ENCODE peak calls at places on chromosomes 12 and 14, in six cellular contexts. Y, F, K, C, O and Q are unnamed samples.

GRCh38 chr12:119302334-119303132 is 32.0 kb upstream of the CCDC60 start:
- DNase-seq in C (no peak), F (no peak), K (no peak), Y (no peak), O (no peak), Q (no peak)

GRCh38 chr14:50109342-50109741 is 7.0 kb downstream of the VCPKMT start:
- DNase-seq in Y (peak; percentile 59), K (no peak), C (peak; percentile 61), O (no peak), F (no peak), Q (peak; percentile 39)

GRCh38 chr12:89316705-89317139 is 35.6 kb downstream of the DUSP6 start:
- DNase-seq in K (no peak), O (no peak), Y (no peak), F (no peak), C (no peak), Q (no peak)

GRCh38 chr14:31568671-31569070 is 7.5 kb downstream of the NUBPL start:
- DNase-seq in K (no peak), C (peak; percentile 69), O (no peak), Y (peak; percentile 66), F (no peak), Q (no peak)

GRCh38 chr14:86013663-86014062 is 483.7 kb downstream of the FLRT2 start:
- DNase-seq in O (no peak), K (no peak), Y (peak; percentile 25), F (no peak), C (no peak), Q (no peak)

GRCh38 chr12:10031318-10031717 is 836 bp downstream of the CLEC9A start:
- DNase-seq in F (no peak), Y (peak; percentile 81), C (peak; percentile 75), O (no peak), K (no peak), Q (peak; percentile 66)

GRCh38 chr12:14567311-14568195 is at the start of gene PLBD1:
- DNase-seq in K (peak; percentile 78), O (peak; percentile 85), F (peak; percentile 33), Y (peak; percentile 55), C (peak; percentile 50), Q (peak; percentile 75)

GRCh38 chr14:60724080-60724618 is at the start of gene SIX4:
- DNase-seq in C (peak; percentile 93), Y (peak; percentile 87), F (peak; percentile 81), O (peak; percentile 94), K (peak; percentile 62), Q (peak; percentile 80)

GRCh38 chr12:99146730-99147129 is 500.8 kb upstream of the GARIN6 start:
- DNase-seq in K (no peak), Y (no peak), O (no peak), C (no peak), F (no peak), Q (no peak)
- H3K27ac ChIP-seq in K (no peak overlapping the region), Y (no peak overlapping the region), O (no peak overlapping the region), C (no peak overlapping the region), F (no peak overlapping the region), Q (no peak overlapping the region)

GRCh38 chr12:106204312-106204711 is 43.5 kb downstream of the CKAP4 start:
- DNase-seq in K (no peak), C (peak; percentile 12), F (peak; percentile 4), O (no peak), Y (no peak), Q (no peak)

DNA sequence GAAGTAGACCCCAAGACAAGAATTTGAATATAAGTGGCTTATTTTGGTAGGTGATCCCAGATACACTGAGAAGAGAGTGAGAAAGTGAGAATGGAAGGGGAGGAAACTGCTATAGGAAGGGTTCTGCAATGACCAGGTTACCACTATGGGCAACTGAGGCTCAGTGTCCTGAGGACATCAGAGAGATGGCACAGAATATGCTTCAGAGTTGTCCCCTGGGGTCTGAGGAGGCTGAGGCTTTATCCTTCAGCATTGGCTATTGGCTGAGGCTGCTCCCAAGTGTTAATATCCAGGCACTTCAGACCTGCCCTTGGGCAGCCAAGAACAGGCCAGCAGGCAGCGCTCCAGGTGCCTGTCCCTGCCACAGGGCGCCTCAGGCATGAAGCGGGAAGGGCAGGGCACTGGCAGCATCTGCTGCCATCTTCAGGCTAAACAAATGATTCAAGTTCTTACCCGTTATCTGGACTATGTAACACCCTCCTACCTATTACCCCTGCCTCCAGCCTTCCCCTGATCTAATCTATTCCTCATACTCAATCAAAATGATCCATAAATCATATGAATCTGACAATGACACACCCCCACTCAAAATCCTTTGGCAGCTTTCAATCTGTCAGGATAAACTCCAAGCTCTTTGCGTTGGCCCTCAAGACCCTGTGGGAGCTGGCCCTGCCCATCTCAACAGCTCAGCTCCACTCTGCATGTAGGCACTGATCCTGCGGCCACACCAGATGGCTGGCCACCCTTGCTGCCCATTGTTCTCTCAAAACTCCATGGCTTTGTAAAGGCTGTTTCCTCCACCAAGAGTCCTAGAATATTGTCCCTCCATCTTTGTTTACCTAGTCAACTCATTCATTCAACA is 42.4 kb downstream of the CKAP4 start:
- DNase-seq in K (peak; percentile 28), O (peak; percentile 58), Y (no peak), F (peak; percentile 30), C (peak; percentile 16), Q (no peak)
- H3K27ac ChIP-seq in K (no peak overlapping the region), O (no peak overlapping the region), Y (no peak overlapping the region), F (no peak overlapping the region), C (no peak overlapping the region), Q (no peak overlapping the region)

DNA sequence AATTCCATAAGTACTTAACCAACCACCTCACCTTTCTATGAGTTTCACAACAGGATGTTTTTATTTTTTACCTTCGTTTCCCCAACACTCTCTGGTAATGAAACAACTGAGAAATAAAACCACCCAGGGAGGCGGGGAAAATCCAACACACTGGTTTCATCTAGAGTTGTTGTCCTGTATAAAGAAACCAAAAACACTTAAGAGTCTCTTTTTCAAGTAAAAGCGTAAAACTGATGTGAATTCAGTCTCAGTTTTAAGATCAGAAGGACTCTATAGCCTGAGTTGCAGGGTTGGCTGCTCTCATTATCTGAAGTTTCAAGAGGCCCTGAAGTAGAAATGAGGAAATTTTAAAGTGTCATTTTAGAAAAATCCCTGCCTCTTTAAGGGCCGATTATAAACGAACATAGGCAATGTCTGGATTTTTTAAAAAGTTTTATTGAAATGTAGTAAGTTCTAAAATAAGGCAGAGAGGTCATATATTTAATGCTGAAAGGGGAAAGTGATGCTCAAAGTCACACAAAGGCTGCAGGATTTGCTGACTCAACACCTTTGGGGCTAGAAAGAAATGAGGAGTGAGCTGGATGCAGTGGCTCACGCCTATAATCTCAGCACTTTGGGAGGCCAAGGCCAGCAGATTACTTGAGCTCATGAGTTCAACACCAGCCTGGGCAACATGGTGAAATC is 27.2 kb downstream of the HIGD1C start:
- DNase-seq in K (no peak), C (no peak), F (no peak), Y (no peak), O (no peak), Q (no peak)
- H3K27ac ChIP-seq in K (no peak overlapping the region), C (no peak overlapping the region), F (no peak overlapping the region), Y (no peak overlapping the region), O (no peak overlapping the region), Q (no peak overlapping the region)

GRCh38 chr14:68626386-68626785 is 166.5 kb downstream of the ZFP36L1 start:
- DNase-seq in C (peak; percentile 22), O (no peak), Y (no peak), K (peak; percentile 31), F (no peak), Q (no peak)
- H3K27ac ChIP-seq in C (no peak overlapping the region), O (no peak overlapping the region), Y (no peak overlapping the region), K (peak overlapping the region; percentile 92), F (no peak overlapping the region), Q (peak overlapping the region; percentile 99)

GRCh38 chr14:36766974-36767373 is 105.3 kb downstream of the PAX9 start:
- DNase-seq in O (no peak), C (no peak), Y (no peak), F (no peak), K (no peak), Q (no peak)

GRCh38 chr14:36771256-36771655 is 109.6 kb downstream of the PAX9 start:
- DNase-seq in F (no peak), C (no peak), K (no peak), Y (no peak), O (no peak), Q (peak; percentile 50)

GRCh38 chr14:36767603-36768281 is 106.1 kb downstream of the PAX9 start:
- DNase-seq in F (peak; percentile 94), Y (no peak), C (peak; percentile 50), K (no peak), O (no peak), Q (peak; percentile 9)

GRCh38 chr14:36773136-36773540 is 111.5 kb downstream of the PAX9 start:
- DNase-seq in K (no peak), C (peak; percentile 46), Y (peak; percentile 51), O (no peak), F (peak; percentile 68), Q (peak; percentile 38)

DNA sequence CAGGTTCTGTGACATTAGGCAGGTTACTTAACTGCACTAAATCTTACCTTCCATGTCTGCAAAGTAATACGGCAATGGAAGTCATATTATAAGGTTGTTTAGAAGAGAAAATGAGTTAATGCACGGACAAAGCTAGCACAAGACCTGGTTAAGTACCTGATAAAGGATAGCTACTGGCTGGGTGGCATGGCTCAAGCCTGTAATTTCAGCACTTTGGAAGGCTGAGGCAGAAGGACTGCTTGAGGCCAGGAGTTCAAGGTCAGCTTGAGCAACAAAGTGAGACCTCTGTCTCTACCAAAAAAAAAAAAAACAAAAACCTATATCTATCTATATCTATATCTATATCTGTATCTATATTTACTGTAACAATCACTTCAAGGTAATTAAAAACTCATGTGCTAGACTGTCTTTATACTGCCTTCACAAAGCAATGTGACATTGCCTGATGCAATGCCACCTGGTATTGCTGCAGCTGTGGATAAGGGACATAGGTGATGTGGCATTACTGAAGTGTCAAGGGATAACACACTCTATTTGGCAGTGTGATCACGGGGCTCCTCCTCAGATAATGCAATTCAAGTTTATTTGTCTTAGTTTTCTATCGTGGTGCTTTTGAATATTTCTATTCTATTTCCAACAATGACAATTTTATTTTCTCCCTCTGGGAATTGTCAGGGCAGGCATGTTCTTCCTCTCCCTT is 107.1 kb downstream of the PAX9 start:
- DNase-seq in O (no peak), Y (no peak), F (no peak), C (no peak), K (no peak), Q (no peak)
- H3K27ac ChIP-seq in O (no peak overlapping the region), Y (no peak overlapping the region), F (no peak overlapping the region), C (no peak overlapping the region), K (no peak overlapping the region), Q (no peak overlapping the region)

GRCh38 chr12:110782922-110783321 is 40.2 kb upstream of the PPP1CC start:
- DNase-seq in C (no peak), K (no peak), O (no peak), F (no peak), Y (no peak), Q (no peak)
- H3K27ac ChIP-seq in C (no peak overlapping the region), K (no peak overlapping the region), O (no peak overlapping the region), F (no peak overlapping the region), Y (no peak overlapping the region), Q (no peak overlapping the region)